ENCODE peak calls at places on chromosomes 16 and 17, in six cellular contexts. L is HCEC 1CT; E is CD4-positive, alpha-beta memory T cell; W is activated T-helper 1 cell treated with Interleukin-2 at 50 U/mL for 16 hours; Y is stimulated activated CD4-positive, alpha-beta T cell treated with anti-CD3 and anti-CD28 coated beads, Interleukin-4, amount 100 ng/mL, for 1 hour; K is left lung. R is an unnamed sample.

GRCh38 chr16:73298562-73298961 is 250.6 kb upstream of the ZFHX3 start:
- DNase-seq in K (no peak), E (no peak), L (no peak), Y (no peak), W (no peak), R (no peak)

GRCh38 chr17:32627233-32628008 is 140.6 kb downstream of the CDK5R1 start:
- DNase-seq in W (no peak), E (no peak), K (no peak), Y (no peak), L (no peak), R (no peak)

GRCh38 chr16:87216824-87217205 is 100.4 kb downstream of the C16orf95 start:
- DNase-seq in K (no peak), W (no peak), E (no peak), L (no peak), Y (no peak), R (no peak)

GRCh38 chr16:85057948-85058347 is 30.4 kb downstream of the KIAA0513 start:
- DNase-seq in Y (no peak), L (no peak), E (no peak), W (no peak), K (no peak), R (no peak)

GRCh38 chr17:38873646-38874380 is 4.0 kb downstream of the LASP1 start:
- DNase-seq in E (no peak), W (no peak), Y (no peak), K (no peak), L (no peak), R (no peak)

GRCh38 chr16:11207646-11208045 is 48.4 kb downstream of the SOCS1 start:
- DNase-seq in Y (no peak), L (no peak), W (no peak), K (no peak), E (no peak), R (no peak)

GRCh38 chr16:87295661-87296531 is 21.3 kb downstream of the C16orf95 start:
- DNase-seq in E (no peak), K (no peak), W (no peak), Y (no peak), L (no peak), R (no peak)

GRCh38 chr17:3796110-3796821 is 4.7 kb downstream of the ITGAE start:
- DNase-seq in Y (peak; percentile 36), E (peak; percentile 91), K (no peak), W (peak; percentile 57), L (no peak), R (peak; percentile 78)

GRCh38 chr17:40717776-40718175 is 14.2 kb upstream of the KRT24 start:
- DNase-seq in W (no peak), E (no peak), K (no peak), L (no peak), Y (no peak), R (no peak)

GRCh38 chr16:68351991-68352431 is 41.2 kb downstream of the PRMT7 start:
- DNase-seq in K (peak; percentile 70), W (no peak), Y (no peak), E (no peak), L (no peak), R (no peak)

GRCh38 chr16:1678500-1679098 is 520 bp downstream of the JPT2 start:
- DNase-seq in K (no peak), L (peak; percentile 35), Y (peak; percentile 61), W (peak; percentile 33), E (peak; percentile 64), R (peak; percentile 47)

GRCh38 chr17:76094046-76094445 is 9.5 kb downstream of the EXOC7 start:
- DNase-seq in W (no peak), Y (no peak), K (peak; percentile 34), E (no peak), L (no peak), R (no peak)

R was measured in stimulated activated naive CD4-positive, alpha-beta T cell treated with Interleukin-2 at 50 U/mL for 16 hours.